ENCODE peak calls at places on chromosomes 5 and 9, in four cellular contexts. Y, C, M and G are unnamed samples.

GRCh38 chr5:141343242-141343952 is at the start of gene PCDHGA3:
- DNase-seq in Y (no peak), C (peak), M (no peak), G (no peak)

GRCh38 chr5:65126192-65126591 is 355.5 kb downstream of the ADAMTS6 start:
- DNase-seq in Y (no peak), C (no peak), M (no peak), G (no peak)

GRCh38 chr5:55440188-55440646 is 94.5 kb downstream of the PLPP1 start:
- DNase-seq in Y (no peak), C (no peak), M (no peak), G (no peak)

GRCh38 chr5:141382469-141383294 is at the start of gene PCDHGA7:
- DNase-seq in Y (no peak), C (peak), M (no peak), G (no peak)

GRCh38 chr9:137167752-137168574 is 1.9 kb downstream of the LRRC26 start:
- DNase-seq in Y (peak), C (peak), M (no peak), G (no peak)

GRCh38 chr5:10760976-10761841 is at the start of gene DAP:
- DNase-seq in Y (peak), C (peak), M (peak), G (peak)

GRCh38 chr5:36720688-36721087 is 114.3 kb downstream of the SLC1A3 start:
- DNase-seq in Y (no peak), C (no peak), M (no peak), G (no peak)

GRCh38 chr5:105619725-105620124 is 2051.0 kb downstream of the EFNA5 start:
- DNase-seq in Y (no peak), C (no peak), M (no peak), G (no peak)

GRCh38 chr5:175059687-175060194 is 335.4 kb downstream of the MSX2 start:
- DNase-seq in Y (peak), C (no peak), M (no peak), G (peak)

GRCh38 chr9:99076483-99077171 is 28.3 kb upstream of the TGFBR1 start:
- DNase-seq in Y (no peak), C (peak), M (no peak), G (no peak)

GRCh38 chr5:5348135-5348534 is 74.3 kb upstream of the ICE1 start:
- DNase-seq in Y (no peak), C (no peak), M (no peak), G (no peak)

GRCh38 chr9:85064811-85065371 is 395.4 kb downstream of the NTRK2 start:
- DNase-seq in Y (no peak), C (no peak), M (no peak), G (no peak)

GRCh38 chr5:149632311-149633251 is 51.3 kb downstream of the ARHGEF37 start:
- DNase-seq in Y (no peak), C (peak), M (no peak), G (no peak)

GRCh38 chr9:128098017-128098935 is 29.3 kb downstream of the PTGES2 start:
- DNase-seq in Y (peak), C (peak), M (no peak), G (peak)

GRCh38 chr5:54969856-54970828 is 15.3 kb downstream of the ESM1 start:
- DNase-seq in Y (no peak), C (no peak), M (no peak), G (no peak)

GRCh38 chr5:83000922-83001321 is 76.3 kb downstream of the TMEM167A start:
- DNase-seq in Y (no peak), C (no peak), M (no peak), G (no peak)

GRCh38 chr9:129467004-129467588 is 153.8 kb downstream of the C9orf50 start:
- DNase-seq in Y (no peak), C (no peak), M (no peak), G (no peak)

GRCh38 chr9:131407717-131408195 is 13.9 kb downstream of the PRRC2B start:
- DNase-seq in Y (peak), C (peak), M (no peak), G (peak)

GRCh38 chr5:179287631-179288030 is 57.6 kb downstream of the ADAMTS2 start:
- DNase-seq in Y (no peak), C (no peak), M (no peak), G (no peak)

GRCh38 chr5:135553688-135554462 is 18.1 kb upstream of the NEUROG1 start:
- DNase-seq in Y (peak), C (peak), M (no peak), G (peak)

DNA sequence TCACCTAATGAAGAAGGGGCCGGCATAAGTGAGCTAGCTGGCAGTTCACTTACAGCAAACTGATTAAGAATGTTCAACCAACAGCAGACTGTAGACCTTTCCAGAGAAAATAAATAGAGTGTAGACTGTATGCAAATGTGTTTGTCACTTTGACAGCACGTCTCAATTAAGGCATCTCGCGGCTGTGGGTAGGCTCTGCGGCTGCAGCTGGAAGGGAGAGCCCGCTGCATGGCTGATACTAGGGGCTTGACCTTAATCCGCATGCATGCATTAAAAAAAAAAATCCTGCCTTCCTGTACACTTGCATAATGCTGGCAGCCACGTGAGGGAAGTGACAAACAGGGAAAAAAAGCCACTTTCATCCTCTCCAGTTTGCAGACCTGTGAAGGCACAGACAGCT is 82.3 kb downstream of the CRB2 start:
- DNase-seq in Y (no peak), C (no peak), M (no peak), G (no peak)
- TF ChIP-seq ETV6 in Y (no peak), C (no peak), M (no peak), G (no peak)

GRCh38 chr5:142810081-142810480 is 39.9 kb downstream of the ARHGAP26 start:
- DNase-seq in Y (no peak), C (no peak), M (no peak), G (peak)
- TF ChIP-seq ETV6 in Y (no peak), C (no peak), M (no peak), G (no peak)

GRCh38 chr5:160385496-160385895 is 14.4 kb downstream of the FAM200C start:
- DNase-seq in Y (no peak), C (no peak), M (no peak), G (no peak)
- TF ChIP-seq ETV6 in Y (no peak), C (no peak), M (no peak), G (no peak)

DNA sequence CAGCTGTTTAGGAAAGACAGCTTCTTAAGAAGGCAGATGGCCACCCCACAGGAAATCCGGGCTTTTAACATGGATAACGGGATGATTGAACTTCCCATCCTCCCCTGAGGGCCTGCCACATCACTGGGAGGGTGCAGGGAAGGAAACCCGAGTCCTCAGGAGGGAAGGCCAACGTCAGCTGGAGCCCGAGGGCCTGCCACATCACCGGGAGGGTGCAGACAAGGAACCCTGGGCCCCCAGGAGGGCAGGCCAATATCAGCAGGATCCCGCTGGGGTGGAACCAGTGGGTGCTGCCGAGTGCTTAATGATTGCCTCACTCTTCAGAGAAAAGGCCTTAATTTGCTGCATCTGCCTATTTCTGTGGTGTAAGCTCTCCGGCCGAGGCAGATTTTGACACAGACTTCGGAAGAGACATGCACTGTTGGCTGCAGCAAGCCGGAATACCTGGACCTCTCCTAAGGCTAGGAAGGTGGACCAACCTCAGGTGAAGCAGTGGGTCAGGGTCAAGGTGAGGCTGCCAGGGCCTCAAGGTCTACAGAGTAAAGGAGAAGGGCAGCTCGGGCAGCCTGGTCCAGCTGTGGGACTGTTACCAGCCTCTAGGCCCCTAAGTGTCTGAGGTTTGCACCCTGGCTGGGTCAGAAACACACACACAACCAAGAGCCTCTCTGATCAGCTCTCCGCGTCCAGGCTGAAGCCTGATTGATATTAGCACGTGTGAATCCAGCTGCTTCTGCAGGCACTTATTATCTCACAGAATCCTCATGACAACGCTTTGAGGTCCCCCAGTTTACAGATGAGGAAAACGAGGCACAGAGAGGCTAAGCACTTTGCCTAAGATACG is 14.8 kb upstream of the COL5A1 start:
- DNase-seq in Y (peak), C (no peak), M (no peak), G (no peak)
- TF ChIP-seq ETV6 in Y (no peak), C (no peak), M (no peak), G (no peak)

DNA sequence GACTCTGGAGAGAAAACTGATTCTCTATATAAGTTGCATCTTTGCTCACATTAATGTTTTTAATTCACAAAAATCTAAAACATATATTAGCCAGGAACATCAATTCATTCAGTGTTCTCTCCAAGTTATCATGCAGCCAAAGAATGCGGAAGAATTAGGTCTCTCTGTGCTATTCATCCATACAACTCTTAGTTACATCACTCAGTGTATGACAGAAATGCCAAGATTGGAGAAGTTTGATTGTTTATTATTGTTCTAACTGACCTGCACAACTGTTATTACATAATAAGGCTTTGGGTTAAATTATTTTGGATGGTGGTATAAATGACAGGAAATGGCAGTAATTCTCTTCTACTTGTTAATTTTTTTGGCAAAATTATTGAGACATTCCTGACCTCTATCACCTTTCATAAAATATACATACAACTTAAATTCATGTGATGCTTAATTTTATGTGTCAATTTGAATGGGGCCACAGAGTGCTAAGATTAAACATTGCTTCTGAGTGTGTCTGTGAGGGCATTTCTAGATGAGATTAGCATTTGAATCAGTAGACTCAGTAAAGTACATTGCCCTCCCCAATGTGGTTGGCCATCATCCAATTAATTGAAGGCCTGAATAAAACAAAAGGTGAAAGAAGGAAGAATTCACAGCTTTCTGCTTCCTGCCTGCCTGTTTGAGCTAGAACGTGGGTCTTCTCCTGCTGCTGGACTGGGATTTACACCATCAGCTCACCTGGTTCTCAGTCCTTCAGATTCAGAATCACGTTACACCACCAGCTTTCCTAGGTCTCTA is 70.2 kb downstream of the NR2F1-AS1 start:
- DNase-seq in Y (no peak), C (no peak), M (no peak), G (no peak)
- TF ChIP-seq ETV6 in Y (no peak), C (no peak), M (no peak), G (no peak)

GRCh38 chr5:127656825-127657224 is 7.9 kb downstream of the CTXN3 start:
- DNase-seq in Y (no peak), C (no peak), M (no peak), G (no peak)
- TF ChIP-seq ETV6 in Y (no peak), C (no peak), M (no peak), G (no peak)

GRCh38 chr9:27548055-27548741 is 18.6 kb upstream of the MOB3B start:
- DNase-seq in Y (no peak), C (no peak), M (no peak), G (no peak)
- TF ChIP-seq ETV6 in Y (no peak), C (no peak), M (no peak), G (no peak)

DNA sequence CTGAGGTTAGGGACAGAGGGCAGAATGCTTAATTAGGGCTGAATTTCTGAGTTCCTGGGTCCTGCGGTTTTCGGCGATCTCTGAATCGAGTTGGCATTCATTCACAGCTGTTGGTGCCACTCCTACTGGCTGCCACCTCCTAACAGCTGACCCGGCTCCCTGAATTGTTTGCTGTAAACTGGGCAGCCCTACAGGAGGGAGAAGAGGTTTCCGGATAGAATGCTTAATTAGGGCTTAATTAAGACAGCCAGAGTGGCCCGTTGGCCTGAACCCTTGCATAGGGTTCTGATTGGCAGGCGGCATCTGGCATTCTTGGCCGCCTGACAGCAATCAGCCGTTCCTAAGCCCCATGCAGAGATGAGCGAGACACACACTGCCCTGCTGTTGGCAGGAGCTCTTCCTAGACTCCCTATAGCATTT is 25.7 kb downstream of the FRMPD1 start:
- DNase-seq in Y (no peak), C (no peak), M (no peak), G (no peak)
- TF ChIP-seq ETV6 in Y (no peak), C (no peak), M (no peak), G (no peak)

GRCh38 chr9:108322326-108323098 is 533.3 kb downstream of the ACTL7B start:
- DNase-seq in Y (no peak), C (no peak), M (no peak), G (no peak)
- TF ChIP-seq ETV6 in Y (no peak), C (no peak), M (no peak), G (no peak)